ENCODE peak calls at places on chromosomes 3 and 15, in eight cellular contexts. H is PC-9, K is HCT116, Z is hepatocyte, X is MM.1S, T is GM23338, B is OCI-LY7, O is SK-N-SH. Y is an unnamed sample. For H3K4me1 and H3K9me2, the result is how much of the 10 kb centered on the place peaks cover.

GRCh38 chr15:75904241-75904631 is 558 bp downstream of the FBXO22 start:
- DNase-seq in K (no peak), Z (peak), T (peak), H (no peak), X (peak), O (peak), B (peak), Y (peak)

GRCh38 chr3:195160257-195160898 is 110.6 kb downstream of the XXYLT1 start:
- DNase-seq in B (no peak), H (peak), T (no peak), Z (peak), K (no peak), O (peak), X (no peak), Y (peak)

GRCh38 chr15:62697636-62698035 is 344.9 kb upstream of the TPM1 start:
- DNase-seq in O (no peak), B (no peak), K (no peak), T (no peak), H (no peak), X (no peak), Z (no peak), Y (no peak)

GRCh38 chr15:55741592-55742497 is 1.1 kb downstream of the PRTG start:
- DNase-seq in B (no peak), K (no peak), H (peak), X (peak), Z (peak), O (peak), T (peak), Y (peak)

GRCh38 chr3:159263750-159264561 is 462.1 kb downstream of the MFSD1 start:
- DNase-seq in Z (peak), B (peak), K (peak), O (peak), T (peak), X (peak), H (peak), Y (peak)

GRCh38 chr3:195259564-195260285 is 11.2 kb downstream of the XXYLT1 start:
- DNase-seq in B (peak), X (peak), K (peak), H (peak), T (peak), O (peak), Z (peak), Y (peak)

GRCh38 chr3:126134219-126134975 is 46.0 kb downstream of the ALDH1L1 start:
- DNase-seq in B (peak), T (peak), O (peak), H (peak), K (peak), Z (peak), X (peak), Y (peak)

GRCh38 chr3:25725810-25726209 is 57.4 kb downstream of the NGLY1 start:
- DNase-seq in T (no peak), H (no peak), K (no peak), B (no peak), X (no peak), Z (no peak), O (no peak), Y (peak)

GRCh38 chr3:189727898-189728297 is 96.7 kb downstream of the TP63 start:
- DNase-seq in O (no peak), Z (no peak), B (no peak), K (no peak), H (no peak), T (no peak), X (no peak), Y (peak)

GRCh38 chr15:47844437-47844836 is 127.1 kb downstream of the SEMA6D start:
- DNase-seq in X (no peak), Z (no peak), T (no peak), K (no peak), O (no peak), H (no peak), B (no peak), Y (no peak)

GRCh38 chr15:74377831-74378766 is 10.7 kb upstream of the CYP11A1 start:
- DNase-seq in Z (no peak), B (no peak), K (no peak), X (no peak), H (no peak), T (no peak), O (peak), Y (no peak)

GRCh38 chr3:44805960-44806359 is 44.4 kb downstream of the KIF15 start:
- DNase-seq in Z (no peak), X (no peak), O (peak), H (no peak), B (no peak), T (peak), K (no peak), Y (no peak)

GRCh38 chr3:13709706-13710105 is 160.8 kb downstream of the FBLN2 start:
- DNase-seq in O (no peak), H (no peak), Z (no peak), X (no peak), B (no peak), T (no peak), K (no peak), Y (no peak)

GRCh38 chr15:51830279-51830806 is 890 bp downstream of the TMOD3 start:
- DNase-seq in B (peak), T (peak), H (no peak), K (no peak), O (no peak), X (peak), Z (no peak), Y (peak)

GRCh38 chr15:65376767-65377104 is 1.1 kb downstream of the IGDCC3 start:
- DNase-seq in Z (peak), X (no peak), B (no peak), K (no peak), H (no peak), O (no peak), T (peak), Y (no peak)

GRCh38 chr3:9028134-9028533 is 64.9 kb upstream of the RAD18 start:
- DNase-seq in O (peak), Z (peak), B (no peak), K (no peak), T (no peak), X (no peak), H (no peak), Y (no peak)

GRCh38 chr3:157405457-157405856 is 31.2 kb upstream of the PTX3 start:
- DNase-seq in H (no peak), O (no peak), B (no peak), X (no peak), K (no peak), T (no peak), Z (no peak), Y (peak)

GRCh38 chr3:126872701-126873100 is 110.2 kb upstream of the PLXNA1 start:
- DNase-seq in T (no peak), O (no peak), B (no peak), Z (no peak), X (no peak), H (no peak), K (no peak), Y (no peak)

GRCh38 chr3:147915057-147915456 is 505.9 kb downstream of the ZIC1 start:
- DNase-seq in T (no peak), B (no peak), X (no peak), K (no peak), O (no peak), Z (no peak), H (no peak), Y (no peak)

GRCh38 chr15:69729167-69729748 is 276.6 kb downstream of the RPLP1 start:
- DNase-seq in T (peak), O (peak), H (peak), X (peak), K (peak), Z (peak), B (peak), Y (peak)

GRCh38 chr3:10322355-10322715 is 1.4 kb upstream of the SEC13 start:
- DNase-seq in T (peak), K (peak), H (peak), O (no peak), X (no peak), B (peak), Z (no peak), Y (peak)

GRCh38 chr3:119257654-119258410 is 17.2 kb upstream of the B4GALT4 start:
- DNase-seq in T (no peak), B (peak), X (peak), H (peak), Z (no peak), O (no peak), K (no peak), Y (peak)

GRCh38 chr3:143973352-143974021 is 1.9 kb downstream of the DIPK2A start:
- DNase-seq in O (no peak), T (no peak), H (no peak), Z (peak), B (no peak), K (no peak), X (no peak), Y (peak)

GRCh38 chr3:77038468-77038927 is 1.4 kb upstream of the ROBO2 start:
- DNase-seq in O (peak), X (peak), B (no peak), H (peak), Z (peak), T (peak), K (no peak), Y (peak)

GRCh38 chr15:56871180-56871579 is 47.3 kb upstream of the TCF12 start:
- DNase-seq in H (peak), O (no peak), T (peak), B (no peak), X (no peak), Z (no peak), K (peak), Y (peak)

GRCh38 chr3:23864954-23865353 is 51.8 kb downstream of the NKIRAS1 start:
- DNase-seq in K (no peak), X (no peak), B (no peak), Z (no peak), T (no peak), H (no peak), O (no peak), Y (no peak)

GRCh38 chr15:91803260-91803659 is 50.2 kb upstream of the SLCO3A1 start:
- DNase-seq in O (no peak), H (no peak), K (no peak), T (no peak), B (no peak), Z (no peak), X (no peak), Y (no peak)

GRCh38 chr15:71301958-71302621 is 186.8 kb downstream of the THSD4 start:
- DNase-seq in X (no peak), T (no peak), H (no peak), O (no peak), B (no peak), Z (no peak), K (no peak), Y (no peak)

GRCh38 chr3:138348107-138348949 is at the start of gene MRAS:
- DNase-seq in X (peak), K (peak), Z (peak), O (peak), T (peak), H (peak), B (no peak), Y (peak)

GRCh38 chr15:67411491-67411890 is 109.4 kb upstream of the C15orf61 start:
- DNase-seq in K (no peak), X (no peak), Z (no peak), H (no peak), B (no peak), O (no peak), T (no peak), Y (no peak)

GRCh38 chr3:128319741-128320141 is 146.9 kb downstream of the DNAJB8 start:
- DNase-seq in K (no peak), T (no peak), Z (no peak), B (no peak), H (no peak), O (no peak), X (no peak), Y (no peak)
- H3K4me1 ChIP-seq in K (under half), T (under half), Z (under half), B (under half), H (under half), O (half or more), X (under half), Y (under half)

GRCh38 chr3:151085227-151085888 is at the start of gene MED12L:
- DNase-seq in H (peak), O (peak), K (peak), B (peak), X (peak), Z (peak), T (peak), Y (peak)
- TF ChIP-seq CTCF in H (peak), O (peak), K (no peak), B (peak), X (peak), Z (peak), T (peak), Y (no peak)

GRCh38 chr3:11580645-11581044 is 63.1 kb downstream of the VGLL4 start:
- DNase-seq in O (no peak), B (no peak), Z (no peak), T (no peak), H (no peak), X (no peak), K (no peak), Y (no peak)
- H3K9me2 ChIP-seq in O (under half), B (under half), Z (under half), T (under half), H (under half), X (under half), K (under half), Y (under half)

DNA sequence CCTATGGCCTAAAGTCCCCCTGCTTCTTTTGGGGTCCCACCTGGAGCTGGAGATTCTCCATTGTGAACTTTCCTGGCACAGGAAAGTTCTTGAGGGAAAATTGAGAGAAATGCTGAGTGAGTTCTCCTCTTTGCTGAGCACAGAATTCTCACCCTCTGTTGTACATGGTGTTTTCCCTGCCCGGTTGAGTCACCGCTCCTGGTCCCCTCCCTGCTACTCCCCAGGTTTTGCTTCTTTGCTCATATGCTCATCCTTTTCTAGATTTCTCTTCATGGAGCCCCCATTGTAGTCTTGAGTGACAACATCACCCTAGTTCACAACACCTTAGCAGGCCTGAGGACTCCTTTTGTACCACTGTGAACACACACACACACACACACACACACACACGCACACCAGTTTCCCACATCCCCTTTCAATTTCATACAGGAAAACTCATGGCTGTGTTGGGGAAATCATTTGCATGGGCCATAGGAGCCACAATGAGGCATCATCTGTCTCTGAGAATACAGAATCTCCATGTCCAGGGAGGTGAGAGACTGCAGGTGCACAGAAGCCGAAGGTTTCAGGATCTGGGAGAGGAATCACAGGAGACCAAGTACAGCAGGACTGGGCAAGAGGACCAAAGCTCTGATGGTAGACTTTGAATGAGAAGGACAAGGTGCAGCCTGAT is 585.3 kb downstream of the GOLGA6L6 start:
- DNase-seq in X (peak), H (no peak), O (no peak), Z (no peak), T (no peak), B (no peak), K (no peak), Y (no peak)
- H3K4me1 ChIP-seq in X (under half), H (under half), O (under half), Z (under half), T (under half), B (under half), K (under half), Y (under half)

GRCh38 chr3:150521458-150521857 is 24.8 kb downstream of the SERP1 start:
- DNase-seq in X (no peak), T (no peak), Z (no peak), O (no peak), K (no peak), H (no peak), B (no peak), Y (no peak)
- TF ChIP-seq CTCF in X (no peak), T (peak), Z (no peak), O (no peak), K (peak), H (no peak), B (peak), Y (peak)

GRCh38 chr3:38306941-38307340 is 24.8 kb downstream of the SLC22A14 start:
- DNase-seq in O (no peak), T (no peak), H (no peak), X (no peak), K (no peak), Z (no peak), B (no peak), Y (no peak)
- H3K9me2 ChIP-seq in O (under half), T (under half), H (under half), X (under half), K (under half), Z (under half), B (under half), Y (under half)

GRCh38 chr15:40105517-40106202 is 3.0 kb downstream of the BMF start:
- DNase-seq in Z (no peak), H (no peak), T (no peak), K (no peak), O (no peak), B (no peak), X (peak), Y (no peak)

GRCh38 chr15:40104865-40105516 is 3.7 kb downstream of the BMF start:
- DNase-seq in K (peak), Z (peak), H (peak), O (peak), B (peak), T (peak), X (peak), Y (peak)

GRCh38 chr15:40108061-40108854 is 421 bp downstream of the BMF start:
- DNase-seq in H (no peak), K (no peak), Z (peak), O (peak), X (peak), B (no peak), T (peak), Y (peak)

GRCh38 chr15:40104296-40104864 is 4.3 kb downstream of the BMF start:
- DNase-seq in H (no peak), Z (no peak), K (no peak), T (no peak), B (no peak), X (no peak), O (no peak), Y (no peak)

DNA sequence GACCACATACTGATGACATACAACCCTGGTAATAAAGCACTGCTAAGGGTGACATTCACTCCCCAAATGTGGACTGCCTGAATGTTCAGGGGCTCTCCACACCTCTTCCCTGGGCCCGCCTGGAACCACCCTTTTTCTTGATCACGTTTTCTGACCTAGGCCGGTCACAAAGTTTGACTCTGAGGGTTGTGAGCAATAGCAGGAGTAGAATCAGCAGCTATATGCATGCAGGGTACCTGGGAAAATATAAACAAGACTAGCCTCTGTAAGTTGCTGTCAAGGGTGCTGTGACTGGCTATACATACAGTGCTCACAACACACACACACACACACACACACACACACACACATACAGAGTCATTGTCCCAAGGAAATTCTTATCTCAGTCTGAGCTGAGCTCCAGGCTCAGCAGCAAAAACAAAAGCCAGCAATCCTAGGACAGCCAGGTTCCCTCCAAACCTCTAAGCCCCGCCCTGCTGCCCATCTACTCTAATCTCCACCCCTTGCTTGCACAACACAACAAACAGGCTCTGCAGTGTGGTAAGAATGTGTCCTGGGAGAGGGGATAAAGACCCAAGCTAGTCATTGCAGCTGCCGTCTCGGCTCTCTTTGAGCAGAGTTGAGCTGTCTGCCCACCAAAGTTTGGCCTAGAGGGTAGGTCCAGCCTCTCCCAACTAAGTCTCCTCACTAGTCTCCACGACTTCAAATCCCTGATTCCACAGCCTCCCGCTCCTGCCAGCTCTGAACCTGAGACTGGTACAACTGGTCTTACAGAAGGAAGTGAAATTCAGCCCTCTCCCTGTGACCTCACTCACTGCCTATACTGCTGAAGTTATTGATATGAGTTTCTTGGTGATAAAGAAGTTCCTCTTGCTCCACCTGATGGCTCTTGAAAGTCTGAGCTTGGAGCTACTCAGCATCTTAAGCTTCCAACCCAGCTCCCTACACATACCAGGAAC is 2.2 kb downstream of the BMF start:
- DNase-seq in Z (peak), X (peak), K (no peak), T (peak), O (no peak), H (peak), B (peak), Y (peak)
- H3K4me1 ChIP-seq in Z (half or more), X (half or more), K (half or more), T (half or more), O (half or more), H (half or more), B (half or more), Y (half or more)